ENCODE peak calls at places on chromosomes 1 and 21, in ten cellular contexts. L is ovary, F is K562, U is suprapubic skin, D is HCT116, P is transverse colon, G is breast epithelium, A is A549, W is prostate gland, R is adrenal gland. I is an unnamed sample.

GRCh38 chr21:43997766-43998742 is 14.1 kb upstream of the TRAPPC10 start:
- DNase-seq in L (no peak), F (no peak), U (no peak), D (no peak), P (no peak), G (no peak), A (no peak), W (no peak), R (no peak), I (no peak)

GRCh38 chr1:36108314-36108713 is 16.7 kb downstream of the COL8A2 start:
- DNase-seq in L (no peak), F (no peak), U (no peak), D (no peak), P (no peak), G (no peak), A (no peak), W (peak; percentile 33), R (no peak), I (no peak)

GRCh38 chr1:211145944-211146343 is 12.0 kb upstream of the KCNH1 start:
- DNase-seq in L (no peak), F (no peak), U (no peak), D (no peak), P (peak; percentile 65), G (no peak), A (no peak), W (peak; percentile 46), R (no peak), I (no peak)

GRCh38 chr1:153534933-153535663 is 693 bp downstream of the S100A6 start:
- DNase-seq in L (peak; percentile 66), F (no peak), U (peak; percentile 88), D (no peak), P (peak; percentile 72), G (peak; percentile 63), A (peak; percentile 74), W (peak; percentile 50), R (peak; percentile 63), I (no peak)

GRCh38 chr1:218585565-218586184 is 240.5 kb downstream of the TGFB2 start:
- DNase-seq in L (no peak), F (no peak), U (no peak), D (peak; percentile 65), P (no peak), G (no peak), A (peak; percentile 95), W (no peak), R (peak; percentile 20), I (no peak)

GRCh38 chr1:226994357-226995063 is 54.4 kb downstream of the COQ8A start:
- DNase-seq in L (no peak), F (no peak), U (no peak), D (no peak), P (no peak), G (no peak), A (no peak), W (no peak), R (no peak), I (no peak)

GRCh38 chr1:163069142-163069541 is at the start of gene RGS4:
- DNase-seq in L (peak; percentile 57), F (peak; percentile 4), U (no peak), D (peak; percentile 54), P (peak; percentile 8), G (no peak), A (peak; percentile 29), W (peak; percentile 27), R (peak; percentile 52), I (no peak)

GRCh38 chr1:220787069-220787614 is 429 bp downstream of the MTARC1 start:
- DNase-seq in L (no peak), F (no peak), U (no peak), D (peak; percentile 51), P (peak; percentile 80), G (no peak), A (peak; percentile 16), W (peak; percentile 69), R (no peak), I (no peak)

GRCh38 chr1:219938706-219939105 is 10.3 kb upstream of the SLC30A10 start:
- DNase-seq in L (no peak), F (peak; percentile 68), U (no peak), D (no peak), P (no peak), G (no peak), A (no peak), W (no peak), R (peak; percentile 43), I (no peak)

GRCh38 chr1:3372317-3372716 is 82.1 kb upstream of the ARHGEF16 start:
- DNase-seq in L (no peak), F (no peak), U (no peak), D (no peak), P (no peak), G (no peak), A (no peak), W (no peak), R (no peak), I (no peak)

GRCh38 chr1:244361764-244362473 is 89.8 kb downstream of the ADSS2 start:
- DNase-seq in L (peak; percentile 22), F (no peak), U (no peak), D (no peak), P (no peak), G (no peak), A (peak; percentile 41), W (peak; percentile 24), R (no peak), I (no peak)

GRCh38 chr21:40016234-40016633 is 149.0 kb downstream of the PCP4 start:
- DNase-seq in L (no peak), F (no peak), U (no peak), D (no peak), P (no peak), G (no peak), A (no peak), W (no peak), R (no peak), I (no peak)

GRCh38 chr21:15379776-15380175 is 315.0 kb upstream of the NRIP1 start:
- DNase-seq in L (no peak), F (no peak), U (no peak), D (no peak), P (no peak), G (no peak), A (no peak), W (no peak), R (no peak), I (no peak)

GRCh38 chr1:25099343-25099951 is 132.9 kb downstream of the SYF2 start:
- DNase-seq in L (no peak), F (no peak), U (no peak), D (no peak), P (peak; percentile 23), G (no peak), A (no peak), W (no peak), R (peak; percentile 23), I (no peak)
- H3K4me1 ChIP-seq in L (no peaks in the 10 kb centered on the region), F (no peaks in the 10 kb centered on the region), U (peaks cover 3% of the 10 kb centered on the region), D (no peaks in the 10 kb centered on the region), P (no peaks in the 10 kb centered on the region), G (no peaks in the 10 kb centered on the region), A (no peaks in the 10 kb centered on the region), W (no peaks in the 10 kb centered on the region), R (no peaks in the 10 kb centered on the region), I (no peaks in the 10 kb centered on the region)

GRCh38 chr1:87204441-87204840 is 124.2 kb upstream of the LMO4 start:
- DNase-seq in L (no peak), F (no peak), U (no peak), D (no peak), P (no peak), G (no peak), A (no peak), W (no peak), R (no peak), I (no peak)
- H3K27ac ChIP-seq in L (no peak overlapping the region), F (no peak overlapping the region), U (no peak overlapping the region), D (no peak overlapping the region), P (no peak overlapping the region), G (no peak overlapping the region), A (no peak overlapping the region), W (no peak overlapping the region), R (no peak overlapping the region), I (no peak overlapping the region)

DNA sequence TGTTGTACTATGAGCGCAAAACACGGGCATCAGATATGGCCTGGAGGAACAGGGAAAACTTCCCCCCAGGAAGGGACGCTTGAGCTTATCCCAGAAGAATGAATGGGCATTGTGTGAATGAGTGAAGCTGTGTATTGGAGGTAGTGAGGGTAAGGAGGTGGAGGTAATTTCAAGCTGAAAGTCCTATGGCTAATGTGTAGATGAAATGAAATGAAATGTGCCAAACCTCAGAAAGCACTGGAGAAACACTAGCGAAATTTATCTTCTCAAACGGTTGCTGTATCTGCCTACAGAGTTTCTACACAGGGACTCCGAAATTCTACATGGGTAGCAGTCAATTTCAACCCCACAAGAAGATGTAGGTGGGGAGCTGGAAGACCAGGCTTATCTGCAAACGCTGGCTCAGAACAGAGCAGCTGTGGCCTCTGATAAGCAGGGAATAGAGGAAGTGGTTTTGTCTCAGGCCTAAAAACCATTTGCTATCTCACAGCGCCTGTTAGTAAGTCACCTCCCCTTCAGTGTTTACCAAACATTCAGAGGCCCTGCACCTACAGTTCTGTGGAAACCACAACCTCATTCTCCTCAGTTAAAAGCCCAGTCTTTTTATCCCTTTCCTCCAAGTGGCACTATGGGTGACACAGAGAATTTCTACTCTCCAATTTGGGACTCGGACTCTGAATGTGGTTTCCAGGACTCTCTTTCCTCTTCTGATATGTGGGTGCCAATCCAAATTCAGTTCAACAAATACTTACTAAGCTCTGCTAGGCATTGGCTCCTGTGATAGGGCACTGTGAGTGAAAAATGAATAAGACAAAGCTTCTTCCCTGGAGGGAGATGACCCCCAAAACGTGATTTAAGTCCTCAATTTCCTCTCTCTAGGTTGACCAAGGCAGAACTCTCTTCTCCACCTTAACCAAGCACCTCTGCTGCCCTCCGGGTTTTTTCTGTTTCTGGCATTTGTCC is 17.1 kb upstream of the SLAMF6 start:
- DNase-seq in L (no peak), F (peak; percentile 99), U (no peak), D (no peak), P (peak; percentile 64), G (no peak), A (no peak), W (no peak), R (no peak), I (no peak)
- TF ChIP-seq POLR2A in L (no peak), F (peak; percentile 72), U (no peak), D (no peak), P (no peak), G (no peak), A (no peak), W (no peak), R (no peak), I (no peak)

DNA sequence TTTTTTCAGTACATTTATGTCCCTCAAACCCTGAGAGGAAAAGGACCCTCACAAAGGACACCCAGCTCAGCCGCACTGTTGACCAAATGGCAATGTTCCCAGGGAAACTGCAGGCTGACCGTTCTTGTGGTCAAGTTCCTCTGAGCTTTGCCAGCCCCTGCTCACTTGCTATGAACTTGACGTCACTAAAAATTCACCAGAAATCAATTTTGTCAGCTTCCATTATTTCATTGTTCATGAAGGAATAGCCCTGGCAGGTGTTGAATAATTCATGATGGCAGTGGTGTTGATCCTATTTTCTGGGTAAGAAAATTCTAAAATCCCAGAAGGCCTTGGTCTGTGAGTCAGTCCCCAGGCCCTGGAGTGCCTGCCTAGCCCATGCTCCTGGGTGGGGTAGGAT is 318.8 kb downstream of the ZNF326 start:
- DNase-seq in L (no peak), F (no peak), U (no peak), D (no peak), P (no peak), G (no peak), A (no peak), W (no peak), R (no peak), I (no peak)
- H3K4me1 ChIP-seq in L (no peaks in the 10 kb centered on the region), F (no peaks in the 10 kb centered on the region), U (peaks cover 2% of the 10 kb centered on the region), D (no peaks in the 10 kb centered on the region), P (no peaks in the 10 kb centered on the region), G (no peaks in the 10 kb centered on the region), A (no peaks in the 10 kb centered on the region), W (no peaks in the 10 kb centered on the region), R (no peaks in the 10 kb centered on the region), I (no peaks in the 10 kb centered on the region)

I was measured in esophagus squamous epithelium.